ENCODE peak calls at places on chromosomes 5 and 9, in seven cellular contexts. K is D341Med, Z is endothelial cell, B is SJSA1, M is prostate gland, A is islet precursor cell, T is type B pancreatic cell. O is an unnamed sample.

GRCh38 chr9:89621031-89621430 is 16.2 kb downstream of the GADD45G start:
- DNase-seq in K (no peak), Z (no peak), B (no peak), M (no peak), A (no peak), T (no peak), O (no peak)

GRCh38 chr5:89117131-89117644 is 234.2 kb upstream of the MEF2C start:
- DNase-seq in K (no peak), Z (no peak), B (no peak), M (no peak), A (no peak), T (no peak), O (no peak)

GRCh38 chr9:91771027-91771426 is 179.0 kb downstream of the ROR2 start:
- DNase-seq in K (no peak), Z (no peak), B (peak), M (no peak), A (peak), T (no peak), O (no peak)

GRCh38 chr5:119537704-119538103 is 85.4 kb downstream of the HSD17B4 start:
- DNase-seq in K (no peak), Z (no peak), B (no peak), M (no peak), A (peak), T (no peak), O (no peak)

GRCh38 chr5:45696206-45696836 is at the start of gene HCN1:
- DNase-seq in K (peak), Z (peak), B (peak), M (peak), A (peak), T (peak), O (peak)

GRCh38 chr5:42494414-42494813 is 71.2 kb downstream of the GHR start:
- DNase-seq in K (no peak), Z (no peak), B (no peak), M (no peak), A (peak), T (no peak), O (no peak)

GRCh38 chr5:142915840-142916424 is 145.8 kb downstream of the ARHGAP26 start:
- DNase-seq in K (peak), Z (peak), B (no peak), M (peak), A (peak), T (no peak), O (peak)

GRCh38 chr5:91074615-91075014 is 308.5 kb downstream of the ARRDC3 start:
- DNase-seq in K (no peak), Z (no peak), B (no peak), M (no peak), A (no peak), T (no peak), O (no peak)

GRCh38 chr5:38249286-38249685 is 9.1 kb upstream of the EGFLAM start:
- DNase-seq in K (no peak), Z (no peak), B (no peak), M (no peak), A (no peak), T (no peak), O (no peak)